ENCODE peak calls at places on chromosomes 7 and 10, in nine cellular contexts. Y, X, O, Z, G, P, Q, R and H are unnamed samples. For H3K36me3, the result is how much of the 10 kb centered on the place peaks cover.

GRCh38 chr10:10564081-10564480 is 453.6 kb upstream of the CELF2 start:
- DNase-seq in X (no peak), O (no peak), R (peak), Z (no peak), G (no peak), P (no peak), Q (no peak), Y (no peak), H (no peak)

GRCh38 chr10:126509211-126509610 is 120.9 kb upstream of the ADAM12 start:
- DNase-seq in Q (no peak), P (no peak), G (no peak), X (no peak), O (no peak), Y (no peak), R (no peak), Z (no peak), H (no peak)

GRCh38 chr10:89360153-89360552 is 17.7 kb upstream of the IFIT1B start:
- DNase-seq in Y (no peak), R (no peak), X (no peak), P (no peak), G (no peak), Q (no peak), Z (no peak), O (no peak), H (no peak)

GRCh38 chr7:84533209-84533608 is 338.6 kb upstream of the SEMA3A start:
- DNase-seq in X (no peak), Y (no peak), O (no peak), R (no peak), Q (no peak), P (no peak), G (no peak), Z (no peak), H (no peak)

GRCh38 chr7:143041346-143041745 is 10.8 kb upstream of the OR6V1 start:
- DNase-seq in P (no peak), O (no peak), Z (no peak), R (no peak), X (no peak), G (no peak), Y (no peak), Q (no peak), H (no peak)

GRCh38 chr10:132383751-132384181 is 13.2 kb upstream of the PWWP2B start:
- DNase-seq in X (no peak), P (no peak), Y (no peak), Q (peak), Z (no peak), R (no peak), G (no peak), O (no peak), H (peak)

GRCh38 chr10:9243861-9244515 is 1189.5 kb downstream of the GATA3 start:
- DNase-seq in Q (no peak), Y (no peak), O (no peak), Z (no peak), R (no peak), P (peak), X (no peak), G (no peak), H (no peak)

GRCh38 chr10:70458329-70459060 is 17.0 kb upstream of the NODAL start:
- DNase-seq in G (peak), X (peak), Y (peak), Z (peak), R (peak), O (no peak), Q (peak), P (peak), H (peak)

GRCh38 chr7:98619450-98620321 is 2.6 kb downstream of the NPTX2 start:
- DNase-seq in X (peak), G (peak), R (no peak), O (no peak), P (peak), Q (no peak), Y (peak), Z (no peak), H (peak)

GRCh38 chr7:128166603-128167315 is 74.3 kb upstream of the LEP start:
- DNase-seq in G (peak), R (no peak), X (no peak), Y (peak), O (no peak), Q (peak), P (peak), Z (no peak), H (peak)

GRCh38 chr10:124997791-124998623 is 56.1 kb downstream of the ZRANB1 start:
- DNase-seq in P (no peak), R (no peak), Z (peak), Y (peak), G (no peak), Q (peak), X (no peak), O (no peak), H (peak)

GRCh38 chr7:51129527-51130472 is 186.8 kb downstream of the COBL start:
- DNase-seq in Y (no peak), R (no peak), O (no peak), Z (no peak), G (no peak), P (no peak), X (no peak), Q (no peak), H (no peak)

GRCh38 chr10:93080350-93081046 is 6.8 kb downstream of the CYP26A1 start:
- DNase-seq in G (peak), Y (peak), R (no peak), Q (no peak), Z (peak), O (no peak), P (no peak), X (peak), H (peak)

GRCh38 chr10:122236690-122237306 is 34.3 kb upstream of the BTBD16 start:
- DNase-seq in R (no peak), G (no peak), X (no peak), Y (no peak), P (no peak), Z (no peak), O (no peak), Q (no peak), H (no peak)

GRCh38 chr7:132776105-132776504 is 199.8 kb upstream of the PLXNA4 start:
- DNase-seq in Q (no peak), Y (no peak), O (no peak), P (no peak), G (no peak), R (no peak), Z (no peak), X (no peak), H (no peak)

GRCh38 chr7:5594616-5595544 is 171.2 kb upstream of the TNRC18 start:
- DNase-seq in G (peak), X (peak), Y (no peak), Q (no peak), P (no peak), O (no peak), Z (no peak), R (peak), H (peak)

GRCh38 chr10:49179699-49180511 is 8.3 kb downstream of the TMEM273 start:
- DNase-seq in G (no peak), Q (no peak), O (no peak), Z (peak), R (no peak), P (no peak), X (no peak), Y (no peak), H (no peak)

GRCh38 chr10:21506351-21506750 is 19.1 kb downstream of the SKIDA1 start:
- DNase-seq in P (no peak), Q (no peak), R (no peak), X (no peak), Z (no peak), Y (no peak), O (no peak), G (no peak), H (no peak)
- H3K4me3 ChIP-seq in P (no peak), Q (no peak), R (no peak), X (no peak), Z (no peak), Y (no peak), O (no peak), G (no peak), H (no peak)

GRCh38 chr7:41695661-41696322 is 7.1 kb downstream of the INHBA start:
- DNase-seq in Q (no peak), R (no peak), X (peak), P (no peak), O (no peak), Y (no peak), G (peak), Z (no peak), H (no peak)
- H3K36me3 ChIP-seq in Q (under half), R (under half), X (under half), P (under half), O (under half), Y (under half), G (under half), Z (under half), H (under half)

GRCh38 chr10:98163941-98164340 is 29.5 kb downstream of the R3HCC1L start:
- DNase-seq in Z (no peak), G (no peak), X (peak), P (no peak), R (no peak), Y (no peak), O (no peak), Q (no peak), H (no peak)
- H3K4me3 ChIP-seq in Z (no peak), G (no peak), X (no peak), P (no peak), R (no peak), Y (no peak), O (no peak), Q (no peak), H (no peak)

DNA sequence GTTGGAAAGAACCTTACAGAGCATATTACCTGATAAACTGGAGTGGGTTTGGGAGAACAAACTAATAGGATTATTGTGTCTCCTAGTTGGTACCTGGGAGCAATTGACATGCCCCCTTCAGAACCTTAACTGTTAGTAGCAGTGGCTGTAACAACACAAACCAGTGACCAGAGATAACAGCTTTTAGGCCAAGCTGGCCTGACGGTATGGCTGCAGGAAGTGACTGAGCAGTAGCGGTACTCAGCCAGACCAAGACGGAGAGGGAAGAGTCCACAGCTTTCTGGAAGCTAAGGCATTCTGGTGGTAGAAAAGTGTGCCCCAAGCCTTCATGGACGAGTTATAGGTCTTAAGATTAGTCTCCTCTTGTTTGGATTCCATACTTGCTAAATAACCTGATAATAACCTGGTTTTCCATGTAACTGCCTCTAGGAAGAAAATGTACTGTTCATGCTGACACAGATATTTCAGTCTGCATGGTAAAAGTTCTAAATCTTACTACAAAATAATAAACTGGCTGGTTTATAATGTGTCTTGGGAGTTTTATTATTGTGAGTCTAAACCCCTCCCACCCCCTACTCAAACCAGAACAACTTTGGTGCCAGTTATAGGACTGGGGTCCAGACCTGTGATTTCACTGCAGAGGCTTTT is 11.3 kb downstream of the NOLC1 start:
- DNase-seq in G (no peak), Z (no peak), Y (no peak), O (no peak), Q (no peak), X (no peak), P (no peak), R (no peak), H (no peak)
- H3K36me3 ChIP-seq in G (half or more), Z (under half), Y (half or more), O (half or more), Q (under half), X (under half), P (under half), R (half or more), H (under half)